ENCODE peak calls at places on chromosomes 2 and 18, in six cellular contexts. O, N, J, G, C and Z are unnamed samples.

GRCh38 chr2:212970132-212970531 is 181.3 kb downstream of the IKZF2 start:
- DNase-seq in C (peak), J (peak), G (no peak), N (no peak), O (no peak), Z (no peak)

GRCh38 chr2:222669353-222669752 is 2.1 kb upstream of the MOGAT1 start:
- DNase-seq in C (peak), N (no peak), O (no peak), J (no peak), G (no peak), Z (no peak)

GRCh38 chr2:163682695-163683094 is 53.1 kb downstream of the FIGN start:
- DNase-seq in G (peak), C (peak), J (peak), O (peak), N (no peak), Z (no peak)

GRCh38 chr2:39546937-39547336 is 109.9 kb upstream of the MAP4K3 start:
- DNase-seq in O (no peak), J (peak), N (no peak), G (no peak), C (peak), Z (no peak)

GRCh38 chr18:15165048-15165447 is 417.1 kb downstream of the ANKRD30B start:
- DNase-seq in C (no peak), J (no peak), N (no peak), O (no peak), G (no peak), Z (no peak)

GRCh38 chr2:149877913-149878312 is 290.3 kb upstream of the MMADHC start:
- DNase-seq in O (no peak), J (no peak), N (no peak), C (peak), G (no peak), Z (no peak)

GRCh38 chr2:187826023-187826422 is 271.8 kb upstream of the TFPI start:
- DNase-seq in G (no peak), N (no peak), O (peak), J (peak), C (peak), Z (peak)

GRCh38 chr2:176534798-176535479 is 265.7 kb downstream of the MTX2 start:
- DNase-seq in O (peak), C (peak), N (no peak), J (no peak), G (no peak), Z (no peak)

GRCh38 chr18:14999085-14999975 is 251.4 kb downstream of the ANKRD30B start:
- DNase-seq in C (no peak), J (no peak), N (no peak), G (no peak), O (no peak), Z (no peak)

GRCh38 chr2:238525990-238526389 is 99.3 kb downstream of the ASB1 start:
- DNase-seq in C (no peak), J (no peak), O (no peak), G (no peak), N (no peak), Z (no peak)

GRCh38 chr2:111116843-111117665 is 3.7 kb upstream of the BCL2L11 start:
- DNase-seq in J (peak), N (peak), G (no peak), C (peak), O (peak), Z (no peak)

GRCh38 chr2:9613291-9613690 is 17.5 kb downstream of the YWHAQ start:
- DNase-seq in O (peak), G (no peak), N (no peak), J (peak), C (peak), Z (no peak)

GRCh38 chr2:240964221-240964853 is 34.1 kb upstream of the SNED1 start:
- DNase-seq in C (no peak), N (peak), J (no peak), G (no peak), O (no peak), Z (no peak)

GRCh38 chr2:180202591-180202990 is 195.5 kb upstream of the CWC22 start:
- DNase-seq in O (peak), G (no peak), N (no peak), C (peak), J (peak), Z (no peak)

GRCh38 chr2:105544591-105545377 is 145.9 kb upstream of the FHL2 start:
- DNase-seq in J (no peak), C (no peak), G (no peak), O (no peak), N (no peak), Z (no peak)

GRCh38 chr2:105546623-105546964 is 147.7 kb upstream of the FHL2 start:
- DNase-seq in J (no peak), G (no peak), C (no peak), N (no peak), O (no peak), Z (no peak)

GRCh38 chr2:105540642-105541041 is 141.8 kb upstream of the FHL2 start:
- DNase-seq in G (no peak), O (no peak), N (no peak), C (no peak), J (no peak), Z (no peak)

GRCh38 chr2:105541189-105542050 is 142.6 kb upstream of the FHL2 start:
- DNase-seq in C (no peak), O (no peak), J (no peak), G (peak), N (no peak), Z (no peak)

GRCh38 chr2:105545731-105546622 is 147.1 kb upstream of the FHL2 start:
- DNase-seq in O (peak), N (peak), C (peak), J (peak), G (peak), Z (peak)
- H3K4me3 ChIP-seq in O (no peak), N (no peak), C (no peak), J (no peak), G (no peak), Z (no peak)

DNA sequence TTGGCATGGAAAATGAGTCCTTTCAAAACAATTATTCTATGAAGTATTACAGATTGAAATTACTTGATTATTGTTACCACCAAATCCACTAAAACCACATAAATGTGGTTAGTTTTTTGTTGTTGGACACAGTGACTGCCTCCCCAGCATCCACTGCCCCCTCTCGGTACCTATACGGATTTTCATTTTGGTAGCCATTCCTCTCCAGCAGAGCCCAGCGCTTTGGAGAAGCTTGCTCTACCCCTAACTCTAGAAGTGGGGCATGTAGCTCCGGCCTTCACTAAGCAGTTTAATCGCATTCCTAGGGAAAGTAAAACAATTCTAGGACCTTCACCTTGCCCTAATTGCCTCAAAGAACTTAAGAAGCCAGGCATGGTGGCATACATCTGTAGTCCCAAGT is 24.2 kb downstream of the OLA1 start:
- DNase-seq in O (no peak), G (no peak), C (no peak), N (no peak), J (no peak), Z (no peak)
- TF ChIP-seq CTCF in O (no peak), G (no peak), C (no peak), N (no peak), J (no peak), Z (no peak)

DNA sequence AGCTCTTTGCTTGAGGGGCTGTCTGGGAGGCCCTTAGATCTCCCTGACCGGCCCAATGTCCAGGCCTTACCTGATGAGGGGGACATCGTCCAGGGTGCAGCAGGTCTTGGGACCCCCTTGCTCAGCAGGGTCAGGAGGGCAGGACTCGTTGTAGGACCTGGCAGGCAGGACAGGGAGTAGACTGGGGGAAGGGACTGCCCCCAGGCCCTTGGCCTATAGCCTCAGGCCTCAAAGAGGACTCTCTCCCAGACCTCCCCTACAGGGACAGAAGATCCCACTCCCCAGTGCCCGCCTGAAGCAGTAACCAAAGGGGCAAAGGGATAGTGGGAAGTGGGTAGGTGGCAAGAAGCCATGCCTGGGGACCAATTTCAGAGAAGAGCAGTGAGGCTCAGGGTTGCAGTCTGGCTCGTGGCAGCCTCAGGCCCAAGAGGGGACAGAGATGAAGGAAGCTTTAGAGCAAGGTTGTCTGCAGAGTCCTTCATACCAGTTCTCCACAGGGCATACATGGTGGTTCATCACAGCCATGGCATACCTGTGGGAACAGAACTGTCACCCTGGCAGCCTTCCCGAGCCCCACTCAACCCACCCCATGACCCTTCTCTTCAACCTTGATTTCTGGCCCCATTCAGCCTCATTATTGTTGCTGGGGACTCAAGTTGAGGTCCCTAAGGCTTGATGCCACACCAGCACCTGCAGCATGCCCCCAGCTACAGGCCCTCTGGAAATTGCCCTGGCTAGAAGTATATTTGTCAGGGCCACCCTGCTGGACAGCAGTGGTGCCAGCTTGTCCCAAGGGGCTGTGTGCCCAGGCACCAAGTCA is 1.3 kb downstream of the TMEM150A start:
- DNase-seq in J (no peak), G (no peak), N (no peak), C (no peak), O (no peak), Z (no peak)
- H3K4me3 ChIP-seq in J (peak), G (peak), N (no peak), C (peak), O (peak), Z (peak)

GRCh38 chr2:159968282-159968900 is 94.0 kb downstream of the PLA2R1 start:
- DNase-seq in J (peak), G (no peak), C (peak), O (peak), N (peak), Z (peak)
- TF ChIP-seq CTCF in J (peak), G (peak), C (peak), O (peak), N (peak), Z (peak)

DNA sequence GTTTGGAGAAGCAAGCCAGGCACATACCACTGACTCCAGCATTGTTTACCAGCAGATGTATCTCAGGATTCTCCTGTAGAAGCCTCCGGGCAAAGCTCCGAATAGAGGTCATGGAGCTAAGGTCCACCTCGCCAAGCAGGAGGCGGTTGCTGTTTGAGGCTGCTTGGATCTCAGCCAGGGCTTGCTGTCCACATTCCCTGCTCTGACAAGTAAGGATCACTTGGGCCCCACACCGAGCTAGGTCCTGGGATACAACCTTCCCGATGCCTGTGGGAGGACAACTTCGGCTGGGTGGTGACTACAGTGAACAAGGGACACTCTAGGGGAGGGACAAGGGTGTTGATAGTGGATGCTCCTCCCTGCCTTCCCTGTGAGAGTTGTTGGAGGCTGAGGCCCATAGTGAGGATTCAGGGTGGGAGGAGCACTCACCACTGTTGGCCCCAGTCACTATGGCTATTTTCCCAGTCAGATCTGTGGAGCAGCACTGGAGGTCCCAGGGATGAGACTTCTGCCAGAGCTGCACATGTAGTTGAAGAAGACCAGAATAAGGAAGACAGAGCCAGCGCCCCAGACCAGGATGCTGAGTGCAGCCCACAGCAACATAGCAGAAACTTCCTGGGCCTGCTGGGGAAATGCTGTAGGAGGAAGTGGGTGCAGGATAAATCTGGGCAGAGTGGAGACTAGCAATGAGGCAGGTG is 8.3 kb downstream of the C2orf81 start:
- DNase-seq in C (no peak), J (no peak), N (no peak), G (no peak), O (no peak), Z (no peak)
- H3K4me3 ChIP-seq in C (no peak), J (no peak), N (no peak), G (no peak), O (no peak), Z (no peak)